ENCODE peak calls at places on chromosome 5, in ten cellular contexts. C, R, V, H, G, F, I, O, D and B are unnamed samples.

GRCh38 chr5:15627109-15627508 is 127.1 kb downstream of the FBXL7 start:
- DNase-seq in C (no peak), R (no peak), V (no peak), H (no peak), G (no peak), F (no peak), I (no peak), O (no peak), D (no peak), B (no peak)

GRCh38 chr5:107268241-107268640 is 402.5 kb downstream of the EFNA5 start:
- DNase-seq in C (no peak), R (no peak), V (no peak), H (no peak), G (peak; percentile 27), F (no peak), I (no peak), O (no peak), D (peak; percentile 25), B (no peak)

GRCh38 chr5:120507197-120507596 is 43.1 kb downstream of the PRR16 start:
- DNase-seq in C (no peak), R (no peak), V (no peak), H (peak; percentile 28), G (peak; percentile 36), F (no peak), I (no peak), O (no peak), D (no peak), B (no peak)

GRCh38 chr5:43658499-43658898 is 55.5 kb downstream of the NNT start:
- DNase-seq in C (peak; percentile 64), R (no peak), V (no peak), H (peak; percentile 81), G (peak; percentile 94), F (no peak), I (no peak), O (no peak), D (peak; percentile 58), B (no peak)

GRCh38 chr5:54620583-54620933 is 103.0 kb downstream of the SNX18 start:
- DNase-seq in C (no peak), R (no peak), V (no peak), H (peak; percentile 68), G (no peak), F (no peak), I (no peak), O (no peak), D (no peak), B (no peak)

GRCh38 chr5:154271936-154272514 is 81.5 kb downstream of the GALNT10 start:
- DNase-seq in C (no peak), R (no peak), V (no peak), H (no peak), G (no peak), F (no peak), I (no peak), O (no peak), D (no peak), B (no peak)

GRCh38 chr5:178383301-178383918 is 150.8 kb upstream of the PHYKPL start:
- DNase-seq in C (no peak), R (no peak), V (no peak), H (no peak), G (no peak), F (no peak), I (peak; percentile 27), O (no peak), D (peak; percentile 71), B (no peak)

GRCh38 chr5:35698057-35698808 is 80.6 kb downstream of the SPEF2 start:
- DNase-seq in C (no peak), R (no peak), V (no peak), H (no peak), G (no peak), F (no peak), I (no peak), O (no peak), D (no peak), B (no peak)

GRCh38 chr5:152546493-152546892 is 141.4 kb upstream of the NMUR2 start:
- DNase-seq in C (no peak), R (no peak), V (no peak), H (no peak), G (no peak), F (no peak), I (no peak), O (no peak), D (no peak), B (no peak)

GRCh38 chr5:53257806-53258373 is 148.3 kb upstream of the MOCS2 start:
- DNase-seq in C (no peak), R (no peak), V (no peak), H (no peak), G (peak; percentile 18), F (no peak), I (no peak), O (no peak), D (no peak), B (no peak)

GRCh38 chr5:54013556-54014157 is 296.7 kb downstream of the ARL15 start:
- DNase-seq in C (peak; percentile 52), R (no peak), V (no peak), H (peak; percentile 95), G (peak; percentile 90), F (no peak), I (no peak), O (peak; percentile 48), D (peak; percentile 79), B (no peak)

GRCh38 chr5:143314664-143315063 is 88.8 kb downstream of the NR3C1 start:
- DNase-seq in C (no peak), R (no peak), V (no peak), H (peak; percentile 92), G (peak; percentile 89), F (no peak), I (no peak), O (no peak), D (peak; percentile 68), B (no peak)

GRCh38 chr5:55232985-55233928 is at the start of gene CCNO:
- DNase-seq in C (no peak), R (peak; percentile 80), V (peak; percentile 44), H (peak; percentile 90), G (peak; percentile 66), F (peak; percentile 53), I (peak; percentile 86), O (peak; percentile 83), D (peak; percentile 96), B (no peak)

GRCh38 chr5:125823572-125823971 is 599.6 kb upstream of the GRAMD2B start:
- DNase-seq in C (no peak), R (no peak), V (no peak), H (peak; percentile 37), G (peak; percentile 45), F (no peak), I (no peak), O (no peak), D (peak; percentile 37), B (no peak)

GRCh38 chr5:107324071-107324470 is 346.7 kb downstream of the EFNA5 start:
- DNase-seq in C (no peak), R (no peak), V (no peak), H (no peak), G (peak; percentile 17), F (no peak), I (no peak), O (no peak), D (no peak), B (no peak)

GRCh38 chr5:31937226-31937625 is 236.9 kb downstream of the GOLPH3 start:
- DNase-seq in C (no peak), R (no peak), V (no peak), H (no peak), G (no peak), F (no peak), I (no peak), O (no peak), D (no peak), B (no peak)

GRCh38 chr5:135605221-135605620 is 26.4 kb upstream of the CXCL14 start:
- DNase-seq in C (no peak), R (no peak), V (no peak), H (no peak), G (no peak), F (no peak), I (no peak), O (no peak), D (no peak), B (no peak)

GRCh38 chr5:171317225-171317624 is 8.2 kb downstream of the TLX3 start:
- DNase-seq in C (no peak), R (no peak), V (no peak), H (no peak), G (no peak), F (no peak), I (no peak), O (no peak), D (no peak), B (no peak)

GRCh38 chr5:60673329-60673728 is 26.6 kb downstream of the DEPDC1B start:
- DNase-seq in C (no peak), R (no peak), V (no peak), H (no peak), G (no peak), F (no peak), I (no peak), O (no peak), D (no peak), B (no peak)

GRCh38 chr5:59793000-59793399 is 100.5 kb downstream of the PDE4D start:
- DNase-seq in C (peak; percentile 42), R (peak; percentile 87), V (peak; percentile 15), H (peak; percentile 95), G (peak; percentile 71), F (no peak), I (no peak), O (no peak), D (no peak), B (no peak)

GRCh38 chr5:138981606-138982005 is 106.5 kb upstream of the LRRTM2 start:
- DNase-seq in C (no peak), R (no peak), V (no peak), H (peak; percentile 78), G (no peak), F (peak; percentile 5), I (no peak), O (no peak), D (peak; percentile 90), B (no peak)

GRCh38 chr5:5344606-5345005 is 77.9 kb upstream of the ICE1 start:
- DNase-seq in C (no peak), R (no peak), V (no peak), H (no peak), G (no peak), F (no peak), I (no peak), O (no peak), D (no peak), B (no peak)
- H3K27ac ChIP-seq in C (no peak overlapping the region), R (peak overlapping the region; percentile 56), V (no peak overlapping the region), H (no peak overlapping the region), G (no peak overlapping the region), F (no peak overlapping the region), I (no peak overlapping the region), O (no peak overlapping the region), D (no peak overlapping the region), B (no peak overlapping the region)

GRCh38 chr5:98917433-98917832 is 11.4 kb downstream of the CHD1 start:
- DNase-seq in C (no peak), R (no peak), V (no peak), H (no peak), G (no peak), F (no peak), I (no peak), O (no peak), D (no peak), B (no peak)
- H3K27ac ChIP-seq in C (no peak overlapping the region), R (no peak overlapping the region), V (no peak overlapping the region), H (no peak overlapping the region), G (no peak overlapping the region), F (no peak overlapping the region), I (no peak overlapping the region), O (peak overlapping the region; percentile 14), D (no peak overlapping the region), B (no peak overlapping the region)

GRCh38 chr5:150644058-150644457 is 3.6 kb downstream of the SYNPO start:
- DNase-seq in C (no peak), R (no peak), V (no peak), H (no peak), G (no peak), F (no peak), I (no peak), O (no peak), D (peak; percentile 32), B (no peak)
- H3K27ac ChIP-seq in C (no peak overlapping the region), R (peak overlapping the region; percentile 95), V (peak overlapping the region; percentile 97), H (peak overlapping the region; percentile 7), G (no peak overlapping the region), F (no peak overlapping the region), I (peak overlapping the region; percentile 89), O (no peak overlapping the region), D (peak overlapping the region; percentile 79), B (no peak overlapping the region)

GRCh38 chr5:79205965-79206364 is 30.0 kb upstream of the JMY start:
- DNase-seq in C (no peak), R (no peak), V (no peak), H (no peak), G (no peak), F (no peak), I (no peak), O (no peak), D (no peak), B (no peak)
- H3K27ac ChIP-seq in C (no peak overlapping the region), R (no peak overlapping the region), V (no peak overlapping the region), H (no peak overlapping the region), G (no peak overlapping the region), F (no peak overlapping the region), I (no peak overlapping the region), O (no peak overlapping the region), D (no peak overlapping the region), B (no peak overlapping the region)